ENCODE peak calls at places on chromosomes 6 and 20, in eight cellular contexts. V is mucosa of descending colon, F is BE2C, S is upper lobe of right lung, E is gastrocnemius medialis, G is ovary, L is left ventricle myocardium inferior, Z is HCT116. W is an unnamed sample. For H3K4me1 and H3K9me3, the result is how much of the 10 kb centered on the place peaks cover.

GRCh38 chr6:168939041-168939440 is 314.6 kb downstream of the THBS2 start:
- DNase-seq in V (no peak), F (no peak), S (no peak), E (no peak), G (no peak), L (no peak), Z (no peak), W (no peak)

GRCh38 chr20:47818996-47819609 is 33.8 kb upstream of the SULF2 start:
- DNase-seq in V (no peak), F (no peak), S (no peak), E (no peak), G (no peak), L (no peak), Z (no peak), W (no peak)

GRCh38 chr6:3697609-3698008 is 53.9 kb downstream of the PXDC1 start:
- DNase-seq in V (no peak), F (no peak), S (no peak), E (no peak), G (no peak), L (no peak), Z (no peak), W (no peak)

GRCh38 chr6:21587182-21587924 is 6.2 kb upstream of the SOX4 start:
- DNase-seq in V (peak), F (peak), S (peak), E (peak), G (peak), L (peak), Z (peak), W (peak)

GRCh38 chr20:48210111-48211029 is 425.1 kb upstream of the SULF2 start:
- DNase-seq in V (no peak), F (no peak), S (no peak), E (no peak), G (no peak), L (no peak), Z (no peak), W (no peak)

GRCh38 chr6:21691685-21692346 is 98.3 kb downstream of the SOX4 start:
- DNase-seq in V (no peak), F (no peak), S (no peak), E (no peak), G (no peak), L (no peak), Z (no peak), W (no peak)

GRCh38 chr6:130417951-130418350 is 52.1 kb downstream of the TMEM200A start:
- DNase-seq in V (no peak), F (no peak), S (no peak), E (no peak), G (no peak), L (no peak), Z (no peak), W (no peak)

GRCh38 chr6:131694832-131695426 is 6.3 kb downstream of the OR2A4 start:
- DNase-seq in V (peak), F (peak), S (no peak), E (peak), G (peak), L (peak), Z (peak), W (peak)

GRCh38 chr6:15441215-15441868 is 195.5 kb downstream of the JARID2 start:
- DNase-seq in V (peak), F (peak), S (no peak), E (peak), G (peak), L (no peak), Z (peak), W (peak)

GRCh38 chr6:41071923-41072835 is at the start of gene OARD1:
- DNase-seq in V (peak), F (peak), S (peak), E (peak), G (peak), L (peak), Z (peak), W (peak)

GRCh38 chr6:166514196-166514595 is 72.3 kb downstream of the RAMACL start:
- DNase-seq in V (no peak), F (no peak), S (no peak), E (no peak), G (no peak), L (no peak), Z (no peak), W (no peak)

GRCh38 chr6:37433657-37434271 is 743 bp downstream of the CMTR1 start:
- DNase-seq in V (no peak), F (no peak), S (no peak), E (peak), G (no peak), L (peak), Z (no peak), W (peak)

GRCh38 chr6:149236584-149236983 is 80.9 kb upstream of the TAB2 start:
- DNase-seq in V (no peak), F (no peak), S (no peak), E (no peak), G (no peak), L (no peak), Z (no peak), W (peak)

GRCh38 chr6:164005312-164005711 is 590.8 kb downstream of the QKI start:
- DNase-seq in V (no peak), F (no peak), S (no peak), E (no peak), G (no peak), L (no peak), Z (no peak), W (no peak)

GRCh38 chr6:87291879-87292278 is 30.5 kb upstream of the SMIM8 start:
- DNase-seq in V (no peak), F (no peak), S (no peak), E (no peak), G (no peak), L (no peak), Z (no peak), W (no peak)

GRCh38 chr20:63977392-63978276 is 1.8 kb downstream of the SAMD10 start:
- DNase-seq in V (no peak), F (peak), S (no peak), E (peak), G (no peak), L (no peak), Z (no peak), W (no peak)

GRCh38 chr6:85673198-85674139 is 30.8 kb upstream of the SYNCRIP start:
- DNase-seq in V (no peak), F (no peak), S (no peak), E (no peak), G (no peak), L (no peak), Z (no peak), W (no peak)

GRCh38 chr6:52994031-52994788 is 874 bp downstream of the GSTA4 start:
- DNase-seq in V (peak), F (peak), S (no peak), E (no peak), G (peak), L (peak), Z (no peak), W (peak)

GRCh38 chr6:114218421-114218820 is 124.4 kb downstream of the HS3ST5 start:
- DNase-seq in V (no peak), F (no peak), S (no peak), E (no peak), G (no peak), L (no peak), Z (no peak), W (no peak)

GRCh38 chr20:24469116-24470030 is at the start of gene SYNDIG1:
- DNase-seq in V (no peak), F (peak), S (no peak), E (no peak), G (no peak), L (peak), Z (no peak), W (peak)

GRCh38 chr20:32893878-32894483 is 35.3 kb downstream of the EFCAB8 start:
- DNase-seq in V (peak), F (peak), S (no peak), E (no peak), G (no peak), L (no peak), Z (no peak), W (peak)

GRCh38 chr20:16707674-16708073 is 22.2 kb upstream of the SNRPB2 start:
- DNase-seq in V (no peak), F (no peak), S (no peak), E (no peak), G (no peak), L (no peak), Z (no peak), W (no peak)

GRCh38 chr20:1319051-1319450 is 9.9 kb downstream of the SDCBP2 start:
- DNase-seq in V (no peak), F (no peak), S (no peak), E (no peak), G (no peak), L (no peak), Z (no peak), W (no peak)

GRCh38 chr6:126625019-126625418 is 285.1 kb downstream of the CENPW start:
- DNase-seq in V (peak), F (no peak), S (no peak), E (no peak), G (no peak), L (no peak), Z (no peak), W (peak)

GRCh38 chr6:128427139-128427538 is 93.3 kb downstream of the PTPRK start:
- DNase-seq in V (no peak), F (no peak), S (no peak), E (no peak), G (no peak), L (no peak), Z (no peak), W (no peak)

GRCh38 chr20:38089500-38089899 is 56.0 kb downstream of the RPRD1B start:
- DNase-seq in V (no peak), F (no peak), S (no peak), E (no peak), G (no peak), L (no peak), Z (no peak), W (no peak)

GRCh38 chr6:37695273-37695672 is 2.4 kb downstream of the MDGA1 start:
- DNase-seq in V (no peak), F (peak), S (no peak), E (no peak), G (no peak), L (no peak), Z (no peak), W (no peak)

GRCh38 chr20:63590218-63591146 is 16.4 kb upstream of the HELZ2 start:
- DNase-seq in V (no peak), F (no peak), S (no peak), E (no peak), G (no peak), L (no peak), Z (no peak), W (no peak)

GRCh38 chr6:155510879-155511278 is 55.2 kb upstream of the NOX3 start:
- DNase-seq in V (no peak), F (no peak), S (no peak), E (no peak), G (no peak), L (no peak), Z (no peak), W (no peak)

GRCh38 chr20:29878281-29878741 is 1379.2 kb upstream of the DEFB115 start:
- DNase-seq in V (no peak), F (peak), S (peak), E (no peak), G (no peak), L (no peak), Z (no peak), W (no peak)

GRCh38 chr6:158867381-158868121 is 48.4 kb upstream of the EZR start:
- DNase-seq in V (peak), F (no peak), S (no peak), E (peak), G (no peak), L (no peak), Z (peak), W (no peak)

GRCh38 chr20:51631011-51631950 is 88.8 kb upstream of the NFATC2 start:
- DNase-seq in V (peak), F (no peak), S (no peak), E (peak), G (peak), L (peak), Z (peak), W (peak)

GRCh38 chr20:39291301-39291700 is 329.2 kb downstream of the DHX35 start:
- DNase-seq in V (peak), F (no peak), S (no peak), E (no peak), G (no peak), L (no peak), Z (no peak), W (peak)

GRCh38 chr6:51813904-51814303 is 273.5 kb downstream of the PKHD1 start:
- DNase-seq in V (no peak), F (no peak), S (no peak), E (no peak), G (no peak), L (no peak), Z (no peak), W (peak)

GRCh38 chr20:41716436-41716835 is 98.3 kb upstream of the CHD6 start:
- DNase-seq in V (no peak), F (no peak), S (no peak), E (no peak), G (no peak), L (no peak), Z (no peak), W (no peak)

GRCh38 chr6:147643341-147644200 is 135.1 kb downstream of the SAMD5 start:
- DNase-seq in V (no peak), F (no peak), S (no peak), E (no peak), G (no peak), L (no peak), Z (no peak), W (peak)

GRCh38 chr6:81767163-81768000 is 14.9 kb upstream of the TENT5A start:
- DNase-seq in V (peak), F (no peak), S (no peak), E (peak), G (no peak), L (no peak), Z (no peak), W (peak)

GRCh38 chr6:111852704-111853103 is 20.5 kb downstream of the FYN start:
- DNase-seq in V (no peak), F (no peak), S (no peak), E (no peak), G (no peak), L (no peak), Z (no peak), W (peak)

GRCh38 chr6:87718662-87719433 is 16.8 kb upstream of the AKIRIN2 start:
- DNase-seq in V (no peak), F (no peak), S (no peak), E (no peak), G (no peak), L (no peak), Z (no peak), W (no peak)

GRCh38 chr20:36827541-36828279 is 48.2 kb upstream of the TLDC2 start:
- DNase-seq in V (no peak), F (no peak), S (no peak), E (no peak), G (peak), L (peak), Z (no peak), W (no peak)

GRCh38 chr20:36833275-36834020 is 42.5 kb upstream of the TLDC2 start:
- DNase-seq in V (peak), F (no peak), S (no peak), E (no peak), G (peak), L (no peak), Z (no peak), W (no peak)

GRCh38 chr20:36835025-36835424 is 40.9 kb upstream of the TLDC2 start:
- DNase-seq in V (peak), F (no peak), S (no peak), E (no peak), G (no peak), L (no peak), Z (no peak), W (no peak)

GRCh38 chr20:36832791-36833190 is 43.1 kb upstream of the TLDC2 start:
- DNase-seq in V (no peak), F (no peak), S (no peak), E (no peak), G (no peak), L (no peak), Z (no peak), W (no peak)

GRCh38 chr20:36830791-36831691 is 44.9 kb upstream of the TLDC2 start:
- DNase-seq in V (no peak), F (no peak), S (no peak), E (peak), G (peak), L (peak), Z (no peak), W (no peak)
- TF ChIP-seq CTCF in V (no peak), F (peak), S (peak), E (no peak), G (peak), L (peak), Z (peak), W (peak)

GRCh38 chr6:35044145-35044745 is 96.9 kb downstream of the TCP11 start:
- DNase-seq in V (peak), F (no peak), S (no peak), E (no peak), G (no peak), L (no peak), Z (no peak), W (peak)
- H3K4me1 ChIP-seq in V (half or more), F (under half), S (half or more), E (half or more), G (under half), L (half or more), Z (under half), W (half or more)

GRCh38 chr6:117866561-117866960 is 40.5 kb upstream of the SLC35F1 start:
- DNase-seq in V (no peak), F (no peak), S (no peak), E (no peak), G (no peak), L (no peak), Z (no peak), W (no peak)

DNA sequence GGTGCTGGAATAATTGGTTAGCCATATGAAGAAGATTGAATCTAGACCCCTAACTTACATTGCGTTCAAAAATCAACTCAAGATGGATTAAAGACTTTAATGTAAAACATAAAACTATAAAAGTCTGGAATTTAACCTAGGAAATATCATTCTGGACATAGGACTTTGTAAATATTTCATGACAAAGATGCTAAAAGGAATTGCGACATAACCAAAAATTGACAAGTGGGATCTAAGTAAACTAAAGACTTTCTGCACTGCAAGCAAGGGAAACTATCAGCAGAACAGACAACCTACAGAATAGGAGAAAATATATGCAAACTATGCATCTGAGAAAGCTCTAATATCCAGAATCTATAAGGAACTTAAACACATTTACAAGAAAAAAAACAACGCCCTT is 45.5 kb upstream of the SLC35F1 start:
- DNase-seq in V (no peak), F (no peak), S (no peak), E (no peak), G (no peak), L (no peak), Z (no peak), W (no peak)
- H3K9me3 ChIP-seq in V (under half), F (under half), S (under half), E (under half), G (under half), L (under half), Z (under half), W (under half)

DNA sequence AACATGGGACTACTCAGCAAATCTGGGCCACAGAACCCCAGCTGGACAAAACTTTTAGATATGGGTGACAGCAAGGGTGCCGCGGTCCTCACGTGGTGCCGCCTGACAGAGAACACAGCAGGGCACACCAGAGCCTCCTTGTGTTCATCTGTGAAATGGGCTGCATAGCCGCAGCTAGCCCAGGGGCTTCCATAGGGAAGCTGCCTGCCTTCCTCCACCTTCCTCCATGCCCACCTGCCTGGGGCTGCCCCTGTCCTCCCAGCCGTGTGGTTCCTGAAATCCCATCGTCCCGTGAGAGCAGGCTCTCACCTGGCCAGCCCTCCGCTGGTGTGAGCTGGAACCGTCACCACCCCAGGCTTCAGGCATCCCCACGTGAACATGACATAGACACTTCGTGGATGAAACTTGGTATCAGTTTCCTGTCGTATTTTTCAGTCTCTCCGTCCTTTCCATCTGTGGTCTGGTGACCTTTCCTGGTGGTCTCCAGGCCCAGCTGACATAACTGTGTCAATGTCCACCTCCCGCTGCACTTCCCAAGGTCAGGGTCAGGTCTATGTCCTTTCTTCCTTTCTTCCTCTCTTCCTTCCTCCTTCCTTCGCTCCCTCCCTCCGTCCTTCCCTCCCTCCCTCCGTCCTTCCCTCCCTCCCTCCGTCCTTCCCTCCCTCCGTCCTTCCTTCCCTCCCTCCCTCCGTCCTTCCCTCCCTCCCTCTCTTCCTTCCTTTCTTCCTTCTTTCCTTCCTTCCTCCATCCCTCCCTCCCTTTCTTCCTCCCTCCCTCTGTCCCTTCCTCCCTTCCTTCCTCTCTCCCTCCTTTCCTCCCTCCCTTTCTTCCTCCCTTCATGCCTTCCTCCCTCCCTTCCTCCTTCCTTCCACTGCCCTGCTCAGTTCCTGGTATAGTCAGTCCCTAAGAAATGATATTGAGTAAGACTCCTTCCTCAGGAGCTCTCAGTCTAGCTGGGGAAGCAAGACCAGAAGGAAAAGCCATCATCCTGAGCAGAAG is 78.8 kb downstream of the GRM4 start:
- DNase-seq in V (no peak), F (no peak), S (no peak), E (no peak), G (no peak), L (no peak), Z (no peak), W (no peak)
- TF ChIP-seq CTCF in V (no peak), F (no peak), S (no peak), E (no peak), G (no peak), L (no peak), Z (no peak), W (no peak)

DNA sequence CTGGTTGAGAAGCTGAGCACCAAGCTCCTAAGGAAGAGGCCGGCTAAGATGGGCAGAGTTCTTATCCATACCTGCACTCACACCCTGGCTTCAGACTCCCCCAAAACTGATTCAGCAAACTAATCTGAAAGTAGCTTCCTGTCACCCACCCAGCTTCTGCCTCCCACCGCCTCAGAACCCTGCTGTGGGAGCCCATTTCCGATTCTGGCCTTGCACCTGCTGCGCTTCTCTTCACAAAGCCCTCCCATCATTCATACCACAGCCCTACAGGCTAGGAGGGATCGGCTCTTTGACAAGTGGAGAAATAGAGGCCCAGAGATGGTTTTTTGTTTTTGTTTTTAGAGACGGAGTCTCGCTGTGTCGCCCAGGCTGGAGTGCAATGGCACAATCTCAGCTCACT is 28.7 kb downstream of the HM13 start:
- DNase-seq in V (no peak), F (no peak), S (no peak), E (no peak), G (no peak), L (no peak), Z (no peak), W (no peak)
- H3K4me1 ChIP-seq in V (under half), F (under half), S (under half), E (under half), G (under half), L (under half), Z (under half), W (under half)

GRCh38 chr6:154261688-154262397 is 94.8 kb downstream of the IPCEF1 start:
- DNase-seq in V (no peak), F (no peak), S (no peak), E (no peak), G (no peak), L (no peak), Z (no peak), W (no peak)

GRCh38 chr6:154252676-154253075 is 103.9 kb downstream of the IPCEF1 start:
- DNase-seq in V (no peak), F (no peak), S (no peak), E (no peak), G (no peak), L (no peak), Z (no peak), W (no peak)

GRCh38 chr6:154258064-154258757 is 98.4 kb downstream of the IPCEF1 start:
- DNase-seq in V (no peak), F (no peak), S (no peak), E (no peak), G (no peak), L (no peak), Z (no peak), W (no peak)

GRCh38 chr6:154257074-154257473 is 99.5 kb downstream of the IPCEF1 start:
- DNase-seq in V (no peak), F (no peak), S (no peak), E (no peak), G (no peak), L (no peak), Z (no peak), W (no peak)
- H3K9me3 ChIP-seq in V (under half), F (under half), S (under half), E (under half), G (under half), L (under half), Z (under half), W (under half)